ENCODE peak calls at places on chromosomes 1 and 21, in ten cellular contexts. B is non-pigmented ciliary epithelial cell, N is GM12865, F is GM19239, Y is T-helper 9 cell, X is tibial artery, P is breast epithelium, A is transverse colon, D is T-helper 1 cell, M is colonic mucosa. T is an unnamed sample.

GRCh38 chr21:44555200-44555875 is 3.3 kb downstream of the KRTAP10-3 start:
- DNase-seq in B (no peak), N (no peak), F (no peak), Y (no peak), X (no peak), P (peak; percentile 38), A (no peak), D (no peak), M (no peak), T (peak; percentile 3)

GRCh38 chr1:22619252-22619651 is 17.2 kb upstream of the C1QA start:
- DNase-seq in B (no peak), N (no peak), F (no peak), Y (no peak), X (no peak), P (no peak), A (no peak), D (no peak), M (no peak), T (no peak)

GRCh38 chr1:22830747-22831340 is 120.2 kb downstream of the EPHB2 start:
- DNase-seq in B (no peak), N (no peak), F (no peak), Y (no peak), X (no peak), P (no peak), A (no peak), D (no peak), M (no peak), T (no peak)

GRCh38 chr1:186535388-186536133 is 74.6 kb upstream of the PDC start:
- DNase-seq in B (peak; percentile 82), N (no peak), F (no peak), Y (no peak), X (no peak), P (no peak), A (no peak), D (no peak), M (no peak), T (no peak)

GRCh38 chr1:54132485-54132884 is 20.3 kb downstream of the CDCP2 start:
- DNase-seq in B (no peak), N (no peak), F (no peak), Y (no peak), X (no peak), P (no peak), A (no peak), D (no peak), M (no peak), T (no peak)

GRCh38 chr1:14061204-14061603 is 361.2 kb downstream of the PRDM2 start:
- DNase-seq in B (no peak), N (no peak), F (no peak), Y (no peak), X (no peak), P (no peak), A (no peak), D (no peak), M (no peak), T (no peak)

GRCh38 chr1:89855413-89856123 is 34.7 kb downstream of the LRRC8D start:
- DNase-seq in B (no peak), N (peak; percentile 68), F (peak; percentile 9), Y (no peak), X (no peak), P (no peak), A (no peak), D (no peak), M (no peak), T (no peak)

GRCh38 chr1:169928438-169929209 is 34.9 kb upstream of the SCYL3 start:
- DNase-seq in B (no peak), N (peak; percentile 68), F (no peak), Y (no peak), X (no peak), P (no peak), A (no peak), D (no peak), M (no peak), T (peak; percentile 36)

GRCh38 chr1:159751022-159751421 is 29.7 kb upstream of the DUSP23 start:
- DNase-seq in B (no peak), N (no peak), F (no peak), Y (no peak), X (no peak), P (no peak), A (no peak), D (no peak), M (no peak), T (no peak)

GRCh38 chr1:205615789-205616188 is 16.0 kb downstream of the ELK4 start:
- DNase-seq in B (no peak), N (no peak), F (no peak), Y (no peak), X (no peak), P (no peak), A (no peak), D (no peak), M (no peak), T (no peak)

GRCh38 chr1:32813941-32814739 is 3.0 kb downstream of the YARS1 start:
- DNase-seq in B (no peak), N (no peak), F (no peak), Y (no peak), X (no peak), P (no peak), A (no peak), D (no peak), M (no peak), T (no peak)

GRCh38 chr21:40696246-40696645 is 150.7 kb downstream of the DSCAM start:
- DNase-seq in B (no peak), N (no peak), F (no peak), Y (no peak), X (no peak), P (no peak), A (no peak), D (no peak), M (no peak), T (no peak)

GRCh38 chr21:45259206-45259795 is 28.4 kb downstream of the POFUT2 start:
- DNase-seq in B (no peak), N (no peak), F (no peak), Y (no peak), X (peak; percentile 51), P (peak; percentile 9), A (no peak), D (no peak), M (no peak), T (no peak)

GRCh38 chr1:93330617-93331016 is 15.1 kb upstream of the DR1 start:
- DNase-seq in B (no peak), N (no peak), F (no peak), Y (no peak), X (no peak), P (no peak), A (no peak), D (no peak), M (no peak), T (no peak)

GRCh38 chr1:180268556-180269044 is 38.5 kb downstream of the LHX4 start:
- DNase-seq in B (no peak), N (no peak), F (no peak), Y (no peak), X (no peak), P (no peak), A (no peak), D (no peak), M (no peak), T (no peak)

GRCh38 chr1:192115000-192115399 is 43.3 kb upstream of the RGS18 start:
- DNase-seq in B (no peak), N (no peak), F (no peak), Y (no peak), X (no peak), P (no peak), A (no peak), D (no peak), M (no peak), T (no peak)

GRCh38 chr1:203916756-203917155 is 55.4 kb downstream of the SNRPE start:
- DNase-seq in B (no peak), N (no peak), F (no peak), Y (no peak), X (no peak), P (no peak), A (no peak), D (no peak), M (no peak), T (no peak)

GRCh38 chr21:44845418-44846200 is 27.7 kb upstream of the SUMO3 start:
- DNase-seq in B (no peak), N (peak; percentile 53), F (peak; percentile 87), Y (peak; percentile 32), X (peak; percentile 79), P (peak; percentile 60), A (peak; percentile 68), D (peak; percentile 34), M (peak; percentile 76), T (peak; percentile 73)

GRCh38 chr21:33943293-33943692 is 27.7 kb upstream of the ATP5PO start:
- DNase-seq in B (no peak), N (no peak), F (no peak), Y (no peak), X (no peak), P (no peak), A (no peak), D (no peak), M (no peak), T (no peak)

GRCh38 chr1:90821152-90821792 is 104.2 kb upstream of the BARHL2 start:
- DNase-seq in B (no peak), N (no peak), F (no peak), Y (no peak), X (no peak), P (no peak), A (no peak), D (no peak), M (no peak), T (no peak)

GRCh38 chr1:51518730-51519047 is 377 bp downstream of the EPS15 start:
- DNase-seq in B (no peak), N (peak; percentile 73), F (peak; percentile 36), Y (peak; percentile 41), X (peak; percentile 72), P (no peak), A (peak; percentile 80), D (peak; percentile 34), M (peak; percentile 69), T (peak; percentile 25)

GRCh38 chr1:116554924-116555323 is 15.9 kb downstream of the CD58 start:
- DNase-seq in B (no peak), N (no peak), F (no peak), Y (no peak), X (no peak), P (no peak), A (no peak), D (no peak), M (no peak), T (no peak)

GRCh38 chr1:43172532-43172972 is 422 bp downstream of the CFAP57 start:
- DNase-seq in B (peak; percentile 60), N (peak; percentile 92), F (peak; percentile 77), Y (peak; percentile 81), X (peak; percentile 86), P (peak; percentile 75), A (peak; percentile 90), D (peak; percentile 86), M (peak; percentile 91), T (peak; percentile 95)

GRCh38 chr1:20229191-20229590 is 42.9 kb upstream of the PLA2G2C start:
- DNase-seq in B (no peak), N (no peak), F (no peak), Y (no peak), X (no peak), P (no peak), A (no peak), D (no peak), M (no peak), T (no peak)

GRCh38 chr21:26846036-26846931 is 1.1 kb upstream of the ADAMTS1 start:
- DNase-seq in B (no peak), N (no peak), F (no peak), Y (no peak), X (peak; percentile 91), P (peak; percentile 71), A (peak; percentile 63), D (no peak), M (peak; percentile 66), T (peak; percentile 49)

GRCh38 chr1:209646558-209646957 is 5.7 kb downstream of the LAMB3 start:
- DNase-seq in B (no peak), N (no peak), F (no peak), Y (no peak), X (no peak), P (no peak), A (no peak), D (no peak), M (no peak), T (no peak)

GRCh38 chr21:46397211-46397905 is 61.3 kb upstream of the DIP2A start:
- DNase-seq in B (no peak), N (no peak), F (no peak), Y (no peak), X (no peak), P (no peak), A (no peak), D (no peak), M (no peak), T (no peak)

GRCh38 chr1:153393926-153394325 is 3.1 kb upstream of the S100A8 start:
- DNase-seq in B (no peak), N (no peak), F (no peak), Y (no peak), X (peak; percentile 46), P (no peak), A (no peak), D (no peak), M (peak; percentile 15), T (no peak)

T was measured in HEK293T.